ENCODE peak calls at places on chromosomes 4 and X, in six cellular contexts. One of them, this sample, is unnamed.

GRCh38 chrX:47146121-47146935 is 1.3 kb downstream of the RBM10 start:
- DNase-seq in fibroblast of lung: no peak
- DNase-seq in chondrocyte: no peak
- DNase-seq in mucosa of descending colon: peak
- DNase-seq in thoracic aorta: no peak
- DNase-seq in lower leg skin: no peak
- DNase-seq in this sample: no peak

GRCh38 chrX:147228153-147228552 is 413.6 kb upstream of the CXorf51A start:
- DNase-seq in fibroblast of lung: no peak
- DNase-seq in chondrocyte: no peak
- DNase-seq in mucosa of descending colon: no peak
- DNase-seq in thoracic aorta: no peak
- DNase-seq in lower leg skin: no peak
- DNase-seq in this sample: no peak

GRCh38 chr4:54281060-54281781 is 52.1 kb downstream of the PDGFRA start:
- DNase-seq in fibroblast of lung: peak
- DNase-seq in chondrocyte: no peak
- DNase-seq in mucosa of descending colon: no peak
- DNase-seq in thoracic aorta: peak
- DNase-seq in lower leg skin: peak
- DNase-seq in this sample: peak

GRCh38 chrX:40646489-40647306 is 663 bp downstream of the CXorf38 start:
- DNase-seq in fibroblast of lung: peak
- DNase-seq in chondrocyte: no peak
- DNase-seq in mucosa of descending colon: peak
- DNase-seq in thoracic aorta: no peak
- DNase-seq in lower leg skin: peak
- DNase-seq in this sample: peak

GRCh38 chr4:81152839-81153713 is 61.9 kb downstream of the PRKG2 start:
- DNase-seq in fibroblast of lung: no peak
- DNase-seq in chondrocyte: no peak
- DNase-seq in mucosa of descending colon: no peak
- DNase-seq in thoracic aorta: no peak
- DNase-seq in lower leg skin: no peak
- DNase-seq in this sample: no peak

GRCh38 chrX:97995834-97996233 is 1112.1 kb downstream of the RPA4 start:
- DNase-seq in fibroblast of lung: no peak
- DNase-seq in chondrocyte: no peak
- DNase-seq in mucosa of descending colon: no peak
- DNase-seq in thoracic aorta: no peak
- DNase-seq in lower leg skin: no peak
- DNase-seq in this sample: no peak

GRCh38 chr4:184255361-184255760 is 37.7 kb upstream of the ENPP6 start:
- DNase-seq in fibroblast of lung: no peak
- DNase-seq in chondrocyte: no peak
- DNase-seq in mucosa of descending colon: no peak
- DNase-seq in thoracic aorta: no peak
- DNase-seq in lower leg skin: peak
- DNase-seq in this sample: no peak

GRCh38 chr4:73853246-73853704 is at the start of gene PF4V1:
- DNase-seq in fibroblast of lung: peak
- DNase-seq in chondrocyte: peak
- DNase-seq in mucosa of descending colon: peak
- DNase-seq in thoracic aorta: no peak
- DNase-seq in lower leg skin: no peak
- DNase-seq in this sample: no peak

GRCh38 chrX:121336831-121337421 is 289.5 kb downstream of the GLUD2 start:
- DNase-seq in fibroblast of lung: no peak
- DNase-seq in chondrocyte: no peak
- DNase-seq in mucosa of descending colon: no peak
- DNase-seq in thoracic aorta: no peak
- DNase-seq in lower leg skin: no peak
- DNase-seq in this sample: no peak

GRCh38 chr4:8269535-8270417 is at the start of gene HTRA3:
- DNase-seq in fibroblast of lung: peak
- DNase-seq in chondrocyte: no peak
- DNase-seq in mucosa of descending colon: peak
- DNase-seq in thoracic aorta: no peak
- DNase-seq in lower leg skin: no peak
- DNase-seq in this sample: no peak

GRCh38 chrX:9231491-9231890 is 197.6 kb upstream of the FAM9B start:
- DNase-seq in fibroblast of lung: peak
- DNase-seq in chondrocyte: no peak
- DNase-seq in mucosa of descending colon: no peak
- DNase-seq in thoracic aorta: no peak
- DNase-seq in lower leg skin: no peak
- DNase-seq in this sample: peak

GRCh38 chr4:8110071-8110986 is 48.3 kb downstream of the ABLIM2 start:
- DNase-seq in fibroblast of lung: peak
- DNase-seq in chondrocyte: no peak
- DNase-seq in mucosa of descending colon: no peak
- DNase-seq in thoracic aorta: no peak
- DNase-seq in lower leg skin: no peak
- DNase-seq in this sample: peak

GRCh38 chrX:20378291-20378920 is 111.7 kb upstream of the RPS6KA3 start:
- DNase-seq in fibroblast of lung: peak
- DNase-seq in chondrocyte: no peak
- DNase-seq in mucosa of descending colon: no peak
- DNase-seq in thoracic aorta: no peak
- DNase-seq in lower leg skin: no peak
- DNase-seq in this sample: peak

GRCh38 chrX:12871181-12871580 is 4.3 kb downstream of the TLR7 start:
- DNase-seq in fibroblast of lung: no peak
- DNase-seq in chondrocyte: no peak
- DNase-seq in mucosa of descending colon: no peak
- DNase-seq in thoracic aorta: no peak
- DNase-seq in lower leg skin: no peak
- DNase-seq in this sample: no peak

GRCh38 chr4:186009976-186010375 is 59.0 kb upstream of the TLR3 start:
- DNase-seq in fibroblast of lung: no peak
- DNase-seq in chondrocyte: no peak
- DNase-seq in mucosa of descending colon: no peak
- DNase-seq in thoracic aorta: no peak
- DNase-seq in lower leg skin: no peak
- DNase-seq in this sample: no peak

GRCh38 chrX:18194688-18195087 is 26.0 kb downstream of the BEND2 start:
- DNase-seq in fibroblast of lung: no peak
- DNase-seq in chondrocyte: no peak
- DNase-seq in mucosa of descending colon: no peak
- DNase-seq in thoracic aorta: no peak
- DNase-seq in lower leg skin: no peak
- DNase-seq in this sample: no peak

GRCh38 chr4:7195138-7195510 is 2.8 kb downstream of the SORCS2 start:
- DNase-seq in fibroblast of lung: no peak
- DNase-seq in chondrocyte: no peak
- DNase-seq in mucosa of descending colon: no peak
- DNase-seq in thoracic aorta: no peak
- DNase-seq in lower leg skin: no peak
- DNase-seq in this sample: no peak

GRCh38 chrX:149984411-149984810 is 46.1 kb upstream of the EOLA2 start:
- DNase-seq in fibroblast of lung: no peak
- DNase-seq in chondrocyte: no peak
- DNase-seq in mucosa of descending colon: no peak
- DNase-seq in thoracic aorta: no peak
- DNase-seq in lower leg skin: no peak
- DNase-seq in this sample: no peak

GRCh38 chrX:30935985-30936384 is 46.9 kb upstream of the TAB3 start:
- DNase-seq in fibroblast of lung: peak
- DNase-seq in chondrocyte: no peak
- DNase-seq in mucosa of descending colon: peak
- DNase-seq in thoracic aorta: no peak
- DNase-seq in lower leg skin: no peak
- DNase-seq in this sample: peak

GRCh38 chrX:48539345-48540014 is at the start of gene TBC1D25:
- DNase-seq in fibroblast of lung: peak
- DNase-seq in chondrocyte: peak
- DNase-seq in mucosa of descending colon: peak
- DNase-seq in thoracic aorta: peak
- DNase-seq in lower leg skin: peak
- DNase-seq in this sample: peak
- TF ChIP-seq CTCF in fibroblast of lung: peak
- TF ChIP-seq CTCF in chondrocyte: peak
- TF ChIP-seq CTCF in mucosa of descending colon: no peak
- TF ChIP-seq CTCF in thoracic aorta: peak
- TF ChIP-seq CTCF in lower leg skin: no peak
- TF ChIP-seq CTCF in this sample: peak

DNA sequence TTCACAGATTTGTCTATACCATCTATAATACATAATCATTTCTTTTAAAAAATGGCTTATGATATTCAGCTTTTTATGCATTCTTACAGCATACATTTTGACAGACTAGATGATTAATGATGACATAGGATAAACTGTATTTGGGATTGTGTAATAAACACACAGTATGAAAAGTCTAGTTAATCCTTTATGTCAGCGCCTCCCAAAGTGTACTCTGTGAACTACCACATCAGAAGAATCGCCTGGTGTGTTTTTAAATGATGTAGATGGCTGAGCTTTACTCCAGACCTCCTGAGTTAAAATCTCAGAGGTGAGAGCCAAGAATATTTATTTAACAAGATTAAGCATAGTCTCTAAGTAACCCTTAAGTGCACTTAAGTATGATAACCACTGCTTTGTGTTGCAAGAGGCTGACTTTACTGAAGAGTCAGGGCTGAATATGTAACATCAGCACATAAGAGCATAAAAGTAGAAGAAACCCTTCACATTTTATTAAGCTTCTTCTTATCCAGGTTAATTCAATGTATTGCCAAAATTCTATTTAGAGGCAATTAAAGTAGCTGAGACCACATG is 104.2 kb downstream of the ANK2 start:
- DNase-seq in fibroblast of lung: no peak
- DNase-seq in chondrocyte: no peak
- DNase-seq in mucosa of descending colon: no peak
- DNase-seq in thoracic aorta: no peak
- DNase-seq in lower leg skin: no peak
- DNase-seq in this sample: no peak
- TF ChIP-seq CTCF in fibroblast of lung: no peak
- TF ChIP-seq CTCF in chondrocyte: peak
- TF ChIP-seq CTCF in mucosa of descending colon: no peak
- TF ChIP-seq CTCF in thoracic aorta: no peak
- TF ChIP-seq CTCF in lower leg skin: no peak
- TF ChIP-seq CTCF in this sample: no peak

DNA sequence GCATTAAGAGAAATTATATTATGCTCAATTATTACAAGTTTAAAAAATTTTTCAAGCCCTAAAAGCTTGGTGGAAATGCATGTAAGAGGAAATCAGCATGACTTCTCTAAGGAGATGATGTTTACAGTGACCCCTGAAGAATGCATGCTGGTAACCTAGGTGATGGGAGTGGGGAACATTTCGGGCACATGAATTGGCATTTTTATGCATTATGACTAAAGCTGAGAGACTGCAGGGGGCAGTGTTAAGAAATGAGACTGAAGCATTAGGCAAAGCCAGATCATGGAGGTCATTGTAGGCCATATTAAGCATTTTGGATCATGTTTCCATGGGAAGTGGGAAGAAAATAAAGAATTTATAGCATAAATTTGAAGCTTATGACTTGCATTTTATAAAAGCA is 421.3 kb downstream of the FAT4 start:
- DNase-seq in fibroblast of lung: peak
- DNase-seq in chondrocyte: no peak
- DNase-seq in mucosa of descending colon: no peak
- DNase-seq in thoracic aorta: no peak
- DNase-seq in lower leg skin: no peak
- DNase-seq in this sample: peak
- TF ChIP-seq CTCF in fibroblast of lung: peak
- TF ChIP-seq CTCF in chondrocyte: peak
- TF ChIP-seq CTCF in mucosa of descending colon: no peak
- TF ChIP-seq CTCF in thoracic aorta: no peak
- TF ChIP-seq CTCF in lower leg skin: no peak
- TF ChIP-seq CTCF in this sample: peak

DNA sequence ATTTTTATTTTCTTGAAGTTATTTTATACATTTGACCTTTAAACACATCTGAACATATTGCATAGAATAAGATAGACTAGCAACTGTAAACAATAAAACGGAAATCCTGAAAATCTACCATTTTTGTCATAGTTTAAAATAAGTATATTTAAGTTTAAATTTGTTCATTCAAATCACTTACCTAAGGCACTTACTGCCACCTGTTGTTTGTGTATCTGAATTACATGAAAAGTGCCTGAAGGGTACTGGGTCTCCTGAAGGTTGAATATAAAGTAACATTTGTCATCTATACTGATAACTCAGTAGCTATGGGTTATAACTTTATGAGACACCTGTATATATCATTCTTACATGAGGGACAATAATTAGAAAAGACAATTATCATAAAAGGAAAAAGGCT is 38.6 kb downstream of the TRPC5 start:
- DNase-seq in fibroblast of lung: no peak
- DNase-seq in chondrocyte: no peak
- DNase-seq in mucosa of descending colon: no peak
- DNase-seq in thoracic aorta: no peak
- DNase-seq in lower leg skin: no peak
- DNase-seq in this sample: no peak
- TF ChIP-seq CTCF in fibroblast of lung: no peak
- TF ChIP-seq CTCF in chondrocyte: peak
- TF ChIP-seq CTCF in mucosa of descending colon: no peak
- TF ChIP-seq CTCF in thoracic aorta: no peak
- TF ChIP-seq CTCF in lower leg skin: no peak
- TF ChIP-seq CTCF in this sample: no peak

DNA sequence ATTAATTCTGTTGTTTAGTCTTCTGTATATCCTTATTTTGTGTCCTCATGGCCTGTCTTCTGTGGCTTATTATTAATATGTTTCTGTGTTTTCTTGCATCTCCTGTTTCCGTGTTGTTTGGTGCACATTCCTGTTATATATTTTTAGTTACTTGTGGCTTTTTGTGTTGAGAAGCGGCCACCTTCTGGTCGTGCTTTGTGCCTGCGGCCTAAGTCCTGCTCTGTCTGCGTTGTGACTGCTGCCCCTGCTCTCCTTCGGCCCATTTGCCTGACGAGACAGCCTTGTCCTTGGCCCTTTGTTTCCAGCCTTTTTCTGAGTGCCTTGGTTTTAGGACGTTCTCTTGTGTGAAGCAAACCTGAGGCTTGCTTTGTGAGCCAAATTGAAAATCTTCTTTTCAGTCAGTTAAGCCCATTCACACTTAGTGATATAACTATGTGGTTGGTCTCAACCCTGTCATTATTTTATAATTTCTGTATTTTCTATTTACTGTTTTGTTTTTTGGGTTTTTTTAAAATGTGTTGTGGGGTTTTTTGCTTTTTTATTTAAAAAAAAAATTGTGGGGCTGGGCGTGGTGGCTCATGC is 43.8 kb downstream of the TNIP2 start:
- DNase-seq in fibroblast of lung: peak
- DNase-seq in chondrocyte: no peak
- DNase-seq in mucosa of descending colon: no peak
- DNase-seq in thoracic aorta: no peak
- DNase-seq in lower leg skin: no peak
- DNase-seq in this sample: no peak
- TF ChIP-seq CTCF in fibroblast of lung: peak
- TF ChIP-seq CTCF in chondrocyte: peak
- TF ChIP-seq CTCF in mucosa of descending colon: no peak
- TF ChIP-seq CTCF in thoracic aorta: no peak
- TF ChIP-seq CTCF in lower leg skin: no peak
- TF ChIP-seq CTCF in this sample: peak

GRCh38 chr4:99801005-99801699 is 15.5 kb upstream of the DAPP1 start:
- DNase-seq in fibroblast of lung: no peak
- DNase-seq in chondrocyte: no peak
- DNase-seq in mucosa of descending colon: no peak
- DNase-seq in thoracic aorta: no peak
- DNase-seq in lower leg skin: no peak
- DNase-seq in this sample: no peak
- TF ChIP-seq CTCF in fibroblast of lung: no peak
- TF ChIP-seq CTCF in chondrocyte: no peak
- TF ChIP-seq CTCF in mucosa of descending colon: no peak
- TF ChIP-seq CTCF in thoracic aorta: no peak
- TF ChIP-seq CTCF in lower leg skin: no peak
- TF ChIP-seq CTCF in this sample: no peak